ENCODE peak calls at places on chromosomes 1 and 21, in eight cellular contexts. L is GM23248, Q is cardiac muscle cell, T is left ventricle myocardium inferior, H is MG63, K is H1, Z is neural progenitor cell, N is mucosa of descending colon. R is an unnamed sample.

GRCh38 chr1:17629460-17629859 is 90.0 kb downstream of the ARHGEF10L start:
- DNase-seq in T (no peak), Q (no peak), K (peak; percentile 88), N (no peak), L (no peak), H (no peak), Z (peak; percentile 61), R (no peak)

GRCh38 chr1:56511323-56511722 is 68.0 kb downstream of the PLPP3 start:
- DNase-seq in T (no peak), Q (no peak), K (no peak), N (no peak), Z (no peak), L (no peak), H (no peak), R (no peak)

GRCh38 chr1:100581096-100581705 is 43.3 kb downstream of the GPR88 start:
- DNase-seq in H (no peak), N (no peak), T (no peak), Z (no peak), Q (no peak), K (no peak), L (peak; percentile 28), R (no peak)

GRCh38 chr21:36656138-36656537 is 42.8 kb upstream of the SIM2 start:
- DNase-seq in Z (no peak), T (no peak), N (no peak), Q (no peak), H (no peak), K (no peak), L (no peak), R (no peak)

GRCh38 chr1:226029093-226029496 is 30.0 kb upstream of the SDE2 start:
- DNase-seq in Q (no peak), K (no peak), Z (no peak), N (no peak), L (no peak), T (no peak), H (no peak), R (no peak)

GRCh38 chr1:246755419-246755818 is 31.2 kb downstream of the SCCPDH start:
- DNase-seq in N (no peak), L (no peak), Q (no peak), Z (no peak), K (no peak), H (no peak), T (no peak), R (no peak)

GRCh38 chr1:41377397-41377796 is 16.2 kb downstream of the FOXO6 start:
- DNase-seq in H (no peak), K (no peak), N (no peak), L (no peak), Q (no peak), T (no peak), Z (no peak), R (no peak)

GRCh38 chr1:26690157-26690556 is 5.7 kb upstream of the ARID1A start:
- DNase-seq in L (no peak), T (no peak), Z (no peak), K (no peak), N (no peak), H (no peak), Q (no peak), R (no peak)

GRCh38 chr1:209870151-209870831 is 42.5 kb downstream of the UTP25 start:
- DNase-seq in Q (no peak), Z (no peak), H (no peak), N (no peak), T (no peak), L (peak; percentile 58), K (no peak), R (no peak)

GRCh38 chr21:33069243-33069642 is 698 bp upstream of the OLIG1 start:
- DNase-seq in K (no peak), Q (no peak), Z (no peak), T (no peak), H (no peak), N (no peak), L (no peak), R (no peak)

GRCh38 chr1:6770727-6771567 is 14.3 kb upstream of the CAMTA1 start:
- DNase-seq in Q (no peak), H (peak; percentile 59), K (peak; percentile 56), N (no peak), L (peak; percentile 84), Z (peak; percentile 23), T (no peak), R (no peak)

GRCh38 chr1:22241250-22241649 is 98.4 kb upstream of the WNT4 start:
- DNase-seq in Q (peak; percentile 39), L (no peak), H (no peak), K (no peak), T (no peak), Z (no peak), N (no peak), R (no peak)

GRCh38 chr1:169676001-169676400 is 35.4 kb downstream of the SELL start:
- DNase-seq in N (no peak), T (no peak), H (no peak), K (no peak), L (peak; percentile 65), Z (no peak), Q (no peak), R (no peak)

DNA sequence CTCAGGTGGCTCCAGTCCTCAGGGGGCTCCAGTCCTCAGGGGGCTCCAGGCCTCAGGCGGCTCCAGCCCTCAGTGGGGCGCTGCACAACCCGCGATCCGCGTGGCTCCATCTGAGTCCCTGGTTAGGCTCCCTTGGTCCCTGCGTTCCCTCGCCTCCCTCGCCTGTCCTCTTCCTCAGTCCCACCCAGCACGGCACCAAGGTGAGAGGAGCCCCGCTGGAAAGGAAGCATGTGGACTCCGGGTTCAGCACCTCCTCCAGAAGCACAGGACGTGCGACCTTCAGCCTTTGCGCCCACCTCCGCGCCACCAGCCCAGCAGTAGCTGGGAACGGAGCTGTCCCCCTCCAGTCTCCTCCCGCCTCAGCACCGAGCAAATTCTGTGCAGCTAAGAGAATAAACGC is 8.1 kb upstream of the OR2M5 start:
- DNase-seq in K (no peak), L (no peak), N (no peak), Q (no peak), T (no peak), Z (no peak), H (no peak), R (no peak)
- H3K9me3 ChIP-seq in K (peaks cover 36% of the 10 kb centered on the region), L (peaks cover 3% of the 10 kb centered on the region), N (peaks cover 30% of the 10 kb centered on the region), Q (no peaks in the 10 kb centered on the region), T (peaks cover 31% of the 10 kb centered on the region), Z (peaks cover 37% of the 10 kb centered on the region), H (peaks cover 4% of the 10 kb centered on the region), R (no peaks in the 10 kb centered on the region)

DNA sequence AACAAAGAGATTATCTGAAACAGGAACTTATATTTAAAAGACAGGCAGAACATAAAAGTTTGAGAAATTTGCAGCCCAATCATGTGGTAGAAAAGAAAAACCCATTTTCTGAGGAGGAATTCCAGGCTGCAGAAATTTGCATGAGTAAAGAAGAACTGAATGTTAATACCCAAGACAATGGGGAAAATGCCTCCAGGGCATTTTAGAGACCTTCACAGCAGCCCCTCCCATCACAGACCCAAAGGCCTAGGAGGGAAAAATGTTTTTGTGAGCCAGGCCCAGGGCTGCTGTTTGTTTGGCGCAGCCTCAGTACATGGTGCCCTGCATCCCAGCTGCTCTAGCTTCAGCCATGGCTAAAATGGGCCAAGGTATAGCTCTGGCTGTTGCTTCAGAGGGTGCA is 554.3 kb upstream of the CHRM3 start:
- DNase-seq in N (no peak), T (no peak), K (no peak), Q (no peak), Z (no peak), H (no peak), L (no peak), R (no peak)
- H3K9me3 ChIP-seq in N (peaks cover 9% of the 10 kb centered on the region), T (peaks cover 40% of the 10 kb centered on the region), K (peaks cover 19% of the 10 kb centered on the region), Q (no peaks in the 10 kb centered on the region), Z (no peaks in the 10 kb centered on the region), H (no peaks in the 10 kb centered on the region), L (no peaks in the 10 kb centered on the region), R (peaks cover 2% of the 10 kb centered on the region)

GRCh38 chr21:44575307-44576024 is 1.9 kb downstream of the KRTAP10-4 start:
- DNase-seq in L (no peak), K (no peak), T (no peak), H (no peak), Q (no peak), N (no peak), Z (no peak), R (no peak)

GRCh38 chr21:44572959-44573583 is 458 bp upstream of the KRTAP10-4 start:
- DNase-seq in H (no peak), Z (no peak), T (no peak), L (peak; percentile 44), N (no peak), K (peak; percentile 35), Q (no peak), R (no peak)

GRCh38 chr21:44576025-44576420 is 2.5 kb downstream of the KRTAP10-4 start:
- DNase-seq in H (no peak), Z (no peak), T (no peak), Q (no peak), L (no peak), N (no peak), K (no peak), R (no peak)

GRCh38 chr21:44571844-44572782 is 1.4 kb upstream of the KRTAP10-4 start:
- DNase-seq in N (no peak), K (no peak), Z (no peak), T (no peak), L (no peak), H (no peak), Q (no peak), R (no peak)

GRCh38 chr21:44574457-44575306 is 1.2 kb downstream of the KRTAP10-4 start:
- DNase-seq in Q (no peak), T (no peak), Z (no peak), K (peak; percentile 52), H (peak; percentile 54), N (peak; percentile 81), L (no peak), R (no peak)
- H3K9me3 ChIP-seq in Q (no peaks in the 10 kb centered on the region), T (peaks cover 37% of the 10 kb centered on the region), Z (peaks cover 3% of the 10 kb centered on the region), K (peaks cover 13% of the 10 kb centered on the region), H (peaks cover 28% of the 10 kb centered on the region), N (peaks cover 3% of the 10 kb centered on the region), L (no peaks in the 10 kb centered on the region), R (no peaks in the 10 kb centered on the region)

GRCh38 chr1:152622803-152623202 is at the start of gene LCE3A:
- DNase-seq in Q (no peak), N (no peak), K (no peak), L (peak; percentile 31), Z (no peak), H (peak; percentile 96), T (no peak), R (no peak)
- H3K9me3 ChIP-seq in Q (peaks cover 2% of the 10 kb centered on the region), N (peaks cover 13% of the 10 kb centered on the region), K (peaks cover 92% of the 10 kb centered on the region), L (no peaks in the 10 kb centered on the region), Z (peaks cover 14% of the 10 kb centered on the region), H (peaks cover 6% of the 10 kb centered on the region), T (peaks cover 31% of the 10 kb centered on the region), R (no peaks in the 10 kb centered on the region)

DNA sequence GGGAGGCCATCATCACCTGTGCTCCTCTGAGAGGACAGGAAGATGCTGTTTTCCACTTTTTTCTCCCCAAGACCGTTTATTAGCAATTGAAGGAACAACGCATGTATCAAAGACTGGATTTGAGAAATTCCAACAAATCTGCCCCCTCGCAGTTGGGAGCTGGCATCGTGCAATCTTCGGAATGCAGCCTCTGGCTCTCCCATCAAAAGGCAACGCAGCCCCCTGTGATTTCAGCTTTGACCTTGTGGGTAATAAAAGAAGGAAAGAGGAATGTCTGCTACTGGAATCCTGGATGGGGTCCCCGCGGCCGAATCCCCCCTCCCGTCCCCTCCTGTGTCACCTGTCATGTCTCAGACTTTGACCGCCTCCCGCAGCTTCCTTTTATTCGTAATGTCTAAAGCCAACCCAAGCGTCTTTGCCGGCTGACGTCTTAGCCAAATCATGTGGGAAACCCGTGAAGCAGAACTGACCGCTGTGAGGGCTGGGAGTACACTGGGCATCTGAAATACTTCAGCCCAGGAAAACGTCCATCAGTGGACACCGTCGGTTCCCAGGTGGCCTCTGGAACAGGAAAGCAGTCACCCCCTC is 101.5 kb downstream of the WDR4 start:
- DNase-seq in L (no peak), T (no peak), N (no peak), Q (no peak), K (no peak), Z (peak; percentile 39), H (no peak), R (no peak)
- H3K9me3 ChIP-seq in L (no peaks in the 10 kb centered on the region), T (no peaks in the 10 kb centered on the region), N (no peaks in the 10 kb centered on the region), Q (no peaks in the 10 kb centered on the region), K (no peaks in the 10 kb centered on the region), Z (no peaks in the 10 kb centered on the region), H (no peaks in the 10 kb centered on the region), R (no peaks in the 10 kb centered on the region)